ENCODE peak calls at places on chromosomes 7 and 10, in seven cellular contexts. D is HFF-Myc, X is right atrium auricular region, B is epithelial cell of proximal tubule, N is uterus, S is GM20000, A is astrocyte. C is an unnamed sample.

GRCh38 chr7:7911339-7911738 is 57.3 kb upstream of the GLCCI1 start:
- DNase-seq in D (peak), X (no peak), B (no peak), N (no peak), S (no peak), A (peak), C (no peak)

GRCh38 chr7:130989006-130989795 is 255.2 kb upstream of the KLF14 start:
- DNase-seq in D (no peak), X (no peak), B (no peak), N (no peak), S (no peak), A (no peak), C (no peak)

GRCh38 chr7:156932006-156932405 is 17.5 kb upstream of the NOM1 start:
- DNase-seq in D (no peak), X (no peak), B (no peak), N (no peak), S (no peak), A (no peak), C (no peak)

GRCh38 chr7:1468899-1469298 is 9.6 kb upstream of the MICALL2 start:
- DNase-seq in D (no peak), X (no peak), B (no peak), N (no peak), S (no peak), A (no peak), C (no peak)

GRCh38 chr10:103748020-103748419 is 107.4 kb downstream of the SH3PXD2A start:
- DNase-seq in D (no peak), X (no peak), B (no peak), N (no peak), S (no peak), A (no peak), C (no peak)

GRCh38 chr10:61628875-61629513 is 33.7 kb upstream of the CABCOCO1 start:
- DNase-seq in D (peak), X (no peak), B (peak), N (peak), S (no peak), A (peak), C (peak)

GRCh38 chr7:21030237-21030636 is 243.6 kb upstream of the SP8 start:
- DNase-seq in D (no peak), X (no peak), B (no peak), N (no peak), S (no peak), A (no peak), C (no peak)

GRCh38 chr7:85004402-85004801 is 182.5 kb downstream of the SEMA3D start:
- DNase-seq in D (no peak), X (no peak), B (no peak), N (no peak), S (no peak), A (no peak), C (no peak)

GRCh38 chr10:102208311-102209035 is 17.6 kb upstream of the ELOVL3 start:
- DNase-seq in D (no peak), X (no peak), B (no peak), N (no peak), S (no peak), A (peak), C (no peak)

GRCh38 chr7:32564542-32564941 is 69.3 kb downstream of the AVL9 start:
- DNase-seq in D (no peak), X (no peak), B (no peak), N (no peak), S (no peak), A (no peak), C (no peak)

GRCh38 chr7:115707236-115707635 is 323.3 kb downstream of the TFEC start:
- DNase-seq in D (peak), X (no peak), B (no peak), N (no peak), S (no peak), A (no peak), C (peak)
- TF ChIP-seq CTCF in D (peak), X (no peak), B (peak), N (no peak), S (no peak), A (peak), C (peak)

GRCh38 chr7:107580716-107581383 is 804 bp downstream of the BCAP29 start:
- DNase-seq in D (no peak), X (no peak), B (no peak), N (no peak), S (no peak), A (no peak), C (no peak)
- TF ChIP-seq CTCF in D (no peak), X (no peak), B (no peak), N (no peak), S (no peak), A (no peak), C (no peak)

GRCh38 chr7:41207141-41207540 is 495.7 kb downstream of the INHBA start:
- DNase-seq in D (no peak), X (no peak), B (no peak), N (no peak), S (no peak), A (no peak), C (no peak)
- TF ChIP-seq CTCF in D (no peak), X (no peak), B (no peak), N (no peak), S (no peak), A (no peak), C (no peak)

DNA sequence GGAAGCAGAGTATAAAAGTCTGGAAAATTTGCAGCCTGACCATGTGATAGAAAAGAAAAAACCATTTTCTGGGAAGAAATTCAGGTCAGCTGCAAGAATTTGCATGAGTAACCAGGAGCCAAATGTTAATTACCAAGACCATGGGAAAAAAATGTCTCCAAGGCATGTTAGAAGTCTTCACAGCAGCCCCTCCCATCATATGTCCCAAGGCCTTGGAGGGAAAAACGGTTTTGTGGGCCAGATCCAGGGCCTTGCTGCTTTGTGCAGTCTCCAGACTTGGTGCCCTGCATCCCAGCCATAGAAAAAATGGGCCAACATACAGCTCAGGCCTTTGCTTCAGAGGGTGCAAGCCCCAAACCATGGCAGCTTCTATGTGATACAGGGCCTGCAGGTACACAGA is 1019.6 kb upstream of the SORCS1 start:
- DNase-seq in D (no peak), X (no peak), B (no peak), N (no peak), S (no peak), A (no peak), C (no peak)
- TF ChIP-seq CTCF in D (no peak), X (no peak), B (no peak), N (no peak), S (no peak), A (no peak), C (no peak)

GRCh38 chr10:79068562-79069324 is at the start of gene ZMIZ1:
- DNase-seq in D (peak), X (peak), B (no peak), N (peak), S (peak), A (peak), C (peak)

GRCh38 chr10:79068203-79068561 is 584 bp upstream of the ZMIZ1 start:
- DNase-seq in D (no peak), X (no peak), B (no peak), N (no peak), S (no peak), A (no peak), C (no peak)

GRCh38 chr10:79066460-79067240 is 2.1 kb upstream of the ZMIZ1 start:
- DNase-seq in D (no peak), X (peak), B (no peak), N (no peak), S (peak), A (no peak), C (no peak)

GRCh38 chr10:79065853-79066252 is 2.9 kb upstream of the ZMIZ1 start:
- DNase-seq in D (no peak), X (no peak), B (no peak), N (no peak), S (no peak), A (no peak), C (no peak)

DNA sequence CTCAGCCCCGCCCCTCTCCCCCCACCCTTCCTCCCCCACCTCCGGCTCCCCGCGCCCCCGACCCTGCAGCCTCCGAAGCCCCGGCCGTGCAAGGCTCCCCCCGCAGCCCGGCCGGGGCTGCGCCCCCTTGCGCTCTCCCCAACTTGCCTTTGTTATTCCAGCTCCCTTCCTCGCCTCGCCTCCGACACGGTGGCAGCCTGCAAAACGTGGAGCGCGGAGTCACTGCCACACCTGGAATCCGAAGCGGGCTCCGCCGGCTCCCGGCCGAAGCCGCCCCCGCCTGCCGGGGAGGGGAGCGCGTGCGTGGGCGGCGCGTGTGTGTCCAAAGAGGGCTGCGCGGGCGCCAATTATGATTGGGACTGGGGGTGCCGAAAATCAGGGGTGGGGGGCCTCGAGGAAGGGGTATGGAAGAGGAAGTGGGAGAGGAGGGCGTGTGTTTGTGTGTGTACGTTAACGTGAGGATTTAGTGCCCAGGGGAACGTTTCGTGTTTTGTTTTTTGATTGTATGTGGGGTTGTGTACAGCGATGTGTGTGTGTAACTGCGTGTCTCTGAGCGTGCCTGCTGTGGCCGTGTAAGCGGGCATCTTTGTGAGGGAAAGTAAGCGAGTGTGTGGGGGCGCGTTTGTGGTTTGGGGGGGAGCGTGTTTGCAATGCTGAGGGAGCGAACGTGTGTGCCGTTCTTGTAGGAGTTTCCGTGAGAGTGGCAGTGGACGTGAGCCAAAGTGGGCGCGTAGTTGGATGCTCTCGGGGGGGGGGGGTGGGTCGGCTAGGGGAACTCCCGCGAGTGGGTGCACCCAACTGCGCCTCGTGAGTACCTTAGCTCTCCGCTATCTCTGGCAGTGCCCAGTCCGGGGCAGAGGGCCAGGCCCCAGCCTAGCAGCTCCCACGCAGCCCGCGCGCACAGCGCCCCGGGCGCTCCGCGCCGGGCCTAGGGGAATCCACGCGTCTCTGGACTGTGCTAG is 1.2 kb upstream of the ZMIZ1 start:
- DNase-seq in D (peak), X (peak), B (no peak), N (peak), S (peak), A (peak), C (peak)
- TF ChIP-seq CTCF in D (peak), X (no peak), B (peak), N (peak), S (no peak), A (no peak), C (peak)

GRCh38 chr7:119197872-119198527 is 973.5 kb downstream of the ANKRD7 start:
- DNase-seq in D (no peak), X (no peak), B (peak), N (no peak), S (peak), A (peak), C (no peak)
- TF ChIP-seq CTCF in D (peak), X (no peak), B (peak), N (no peak), S (peak), A (peak), C (peak)

DNA sequence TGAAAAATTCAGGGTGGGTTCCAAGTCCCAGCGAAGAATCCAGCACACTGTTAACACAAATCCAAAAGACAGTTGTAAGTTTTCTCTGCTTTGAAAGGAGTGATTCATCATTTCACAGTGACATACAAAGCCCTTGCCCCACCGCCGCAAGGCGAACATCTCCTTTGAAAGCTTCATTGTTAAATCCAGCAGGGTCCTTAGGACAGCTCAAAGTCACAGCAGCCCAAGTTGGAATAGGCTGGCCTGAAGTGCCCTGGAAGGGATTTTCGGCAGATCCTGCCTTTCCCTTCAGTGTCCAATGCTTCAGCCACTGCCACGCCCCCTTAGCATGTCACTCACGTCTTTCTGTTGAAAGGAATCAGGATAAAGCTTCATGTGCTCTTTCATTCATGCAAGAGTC is 526.1 kb downstream of the CALN1 start:
- DNase-seq in D (no peak), X (no peak), B (no peak), N (no peak), S (no peak), A (no peak), C (no peak)
- TF ChIP-seq CTCF in D (no peak), X (no peak), B (no peak), N (no peak), S (no peak), A (no peak), C (no peak)

DNA sequence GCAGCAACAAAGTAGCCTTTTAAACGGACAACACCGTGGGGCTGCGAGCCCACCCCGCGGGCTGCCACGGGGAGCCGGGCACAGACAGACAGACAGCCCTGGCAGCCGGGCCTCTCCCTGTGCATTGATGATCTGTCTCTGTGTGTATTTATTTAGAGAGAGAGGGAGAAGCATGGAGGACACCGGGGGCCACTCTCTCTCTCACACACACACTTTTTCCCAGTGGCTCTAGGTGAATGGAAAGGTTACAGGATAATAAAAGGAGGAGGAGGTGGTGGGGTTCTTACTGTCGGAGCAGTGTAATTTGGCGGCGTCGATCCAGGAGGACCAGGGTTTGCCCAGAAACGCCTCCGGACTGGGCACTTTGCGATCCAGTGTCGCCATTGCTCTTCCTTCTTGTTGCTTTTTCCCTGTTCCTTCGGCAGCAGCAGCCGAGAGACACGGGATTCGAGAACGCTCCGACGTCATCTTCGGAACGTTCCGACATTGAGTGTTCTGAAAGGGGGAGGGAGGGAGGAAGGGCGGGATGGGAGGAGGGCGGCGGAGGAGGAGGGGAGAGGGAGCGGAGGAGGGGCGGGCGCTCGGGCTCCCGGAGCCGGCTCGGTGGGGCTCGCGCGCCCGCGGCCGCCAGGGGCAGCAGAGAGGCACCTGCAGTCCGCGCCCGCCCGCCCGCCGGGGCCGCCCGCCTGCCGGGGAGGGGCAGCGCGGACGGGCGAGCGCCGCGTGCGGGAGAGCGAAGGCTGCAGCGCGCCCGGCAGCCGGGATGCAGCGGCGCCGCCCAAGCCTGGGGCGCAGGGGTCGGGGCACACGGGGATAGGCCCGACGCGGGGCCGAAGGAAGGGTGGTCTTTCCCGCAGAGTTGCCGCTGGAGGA is at the start of gene ATXN7L1:
- DNase-seq in D (peak), X (peak), B (peak), N (peak), S (peak), A (peak), C (peak)
- TF ChIP-seq CTCF in D (no peak), X (peak), B (peak), N (peak), S (peak), A (no peak), C (peak)

DNA sequence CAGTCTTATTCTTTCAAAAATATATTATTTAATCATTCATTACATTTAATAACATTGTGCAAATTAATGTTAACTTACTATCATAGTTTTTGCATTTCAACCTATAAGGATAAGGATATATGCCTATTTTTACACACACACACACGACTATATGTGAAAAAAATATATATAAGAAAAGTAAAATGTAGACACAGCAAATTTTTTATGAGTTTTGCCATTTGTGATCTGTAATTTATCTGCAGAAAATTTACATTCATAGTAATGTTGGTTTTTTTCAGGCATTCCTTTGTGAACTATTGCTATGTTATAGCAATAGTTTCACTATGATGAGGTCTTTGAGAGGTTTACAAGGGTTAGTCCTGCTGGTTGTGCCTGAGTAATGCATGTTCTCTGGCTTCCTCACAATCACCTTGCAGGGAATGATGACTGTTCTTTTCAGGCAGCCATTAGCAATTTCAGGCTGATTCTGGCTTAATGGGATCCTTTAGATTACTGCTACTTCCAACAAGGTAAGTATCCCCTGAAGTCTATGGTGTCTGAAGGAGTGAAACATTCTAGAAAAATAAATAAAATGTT is 183.7 kb upstream of the CDK1 start:
- DNase-seq in D (no peak), X (no peak), B (no peak), N (no peak), S (no peak), A (peak), C (no peak)
- TF ChIP-seq CTCF in D (no peak), X (no peak), B (peak), N (no peak), S (no peak), A (peak), C (no peak)

DNA sequence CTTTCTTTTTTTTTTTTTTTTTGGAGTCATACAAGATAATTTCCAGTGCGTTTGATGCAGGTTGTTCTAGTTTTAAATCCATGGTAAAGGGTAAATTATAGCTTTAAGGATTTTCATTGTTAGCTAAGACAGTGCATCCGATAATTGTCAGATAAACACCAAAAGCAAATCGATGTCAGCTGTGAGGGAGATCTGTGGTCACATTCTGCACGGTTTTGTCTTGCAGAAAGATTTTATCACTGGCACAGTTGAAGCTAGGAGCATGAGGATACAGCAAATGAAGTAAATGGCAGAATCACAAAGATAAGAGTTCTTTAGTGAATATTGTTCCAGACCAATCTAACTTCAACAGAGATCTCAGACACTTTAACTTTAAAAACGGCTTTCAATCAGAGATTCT is 648.8 kb upstream of the COBL start:
- DNase-seq in D (no peak), X (no peak), B (no peak), N (no peak), S (no peak), A (no peak), C (no peak)
- TF ChIP-seq CTCF in D (no peak), X (no peak), B (no peak), N (no peak), S (no peak), A (no peak), C (no peak)

C was measured in AG09319.